ENCODE peak calls at places on chromosomes 5 and 9, in seven cellular contexts. C is HEK293T; Q is activated naive CD4-positive, alpha-beta T cell; S is left lung; A is activated CD4-positive, alpha-beta T cell treated with anti-CD3 and anti-CD28 coated beads for 24 hours; M is brain pericyte; W is thyroid gland. E is an unnamed sample.

GRCh38 chr9:69045821-69046220 is 10.3 kb downstream of the FXN start:
- DNase-seq in S (no peak), A (no peak), W (no peak), Q (no peak), M (no peak), C (no peak), E (no peak)

GRCh38 chr5:96734871-96735325 is 72.7 kb downstream of the CAST start:
- DNase-seq in Q (no peak), C (no peak), M (no peak), S (no peak), A (no peak), W (no peak), E (no peak)

GRCh38 chr5:133396187-133396621 is 216.1 kb downstream of the FSTL4 start:
- DNase-seq in Q (no peak), W (no peak), M (no peak), A (no peak), S (no peak), C (no peak), E (no peak)

GRCh38 chr9:95297316-95297715 is 20.2 kb downstream of the FANCC start:
- DNase-seq in Q (no peak), W (no peak), M (no peak), C (no peak), S (no peak), A (no peak), E (no peak)

GRCh38 chr5:165086424-165086823 is 1581.0 kb downstream of the MAT2B start:
- DNase-seq in W (no peak), Q (no peak), A (no peak), S (no peak), M (no peak), C (no peak), E (no peak)

GRCh38 chr5:33313150-33313549 is 127.6 kb upstream of the TARS1 start:
- DNase-seq in W (no peak), M (no peak), C (no peak), A (no peak), Q (no peak), S (no peak), E (no peak)

GRCh38 chr9:94622087-94622486 is 17.2 kb downstream of the FBP1 start:
- DNase-seq in A (no peak), S (no peak), W (no peak), C (no peak), Q (no peak), M (no peak), E (no peak)

GRCh38 chr5:74288448-74289109 is 351.9 kb downstream of the ENC1 start:
- DNase-seq in M (no peak), C (no peak), S (no peak), W (no peak), Q (no peak), A (no peak), E (no peak)

GRCh38 chr9:113978954-113979712 is 99.0 kb downstream of the AMBP start:
- DNase-seq in M (no peak), C (no peak), A (no peak), Q (no peak), W (no peak), S (no peak), E (no peak)

GRCh38 chr5:61327761-61328753 is 4.0 kb upstream of the ZSWIM6 start:
- DNase-seq in S (no peak), Q (no peak), W (no peak), C (no peak), M (no peak), A (no peak), E (no peak)

GRCh38 chr5:150319484-150319790 is 16.7 kb upstream of the ARSI start:
- DNase-seq in M (no peak), C (no peak), W (no peak), S (no peak), A (no peak), Q (no peak), E (no peak)

GRCh38 chr5:150283904-150284303 is 5.7 kb downstream of the CAMK2A start:
- DNase-seq in M (no peak), S (no peak), A (no peak), W (no peak), C (no peak), Q (no peak), E (no peak)

GRCh38 chr5:16673241-16673998 is 56.6 kb upstream of the RETREG1 start:
- DNase-seq in S (no peak), M (no peak), C (no peak), A (no peak), W (no peak), Q (peak), E (no peak)

E was measured in neural crest cell.